ENCODE peak calls at places on chromosomes 5 and 9, in eight cellular contexts. G is CD8-positive, alpha-beta T cell; R is hepatocyte; Q is psoas muscle; T is fibroblast of lung; H is MM.1S; P is tibial artery; C is kidney. E is an unnamed sample. For H3K4me1, the result is how much of the 10 kb centered on the place peaks cover.

GRCh38 chr5:9817819-9818218 is 187.7 kb upstream of the TAS2R1 start:
- DNase-seq in P (no peak), T (no peak), R (no peak), H (no peak), C (no peak), Q (no peak), G (no peak), E (no peak)

GRCh38 chr5:24623018-24623417 is 21.8 kb downstream of the CDH10 start:
- DNase-seq in R (peak), P (no peak), H (no peak), Q (no peak), G (no peak), T (no peak), C (no peak), E (no peak)

GRCh38 chr5:139768802-139769465 is 26.7 kb upstream of the PSD2 start:
- DNase-seq in R (peak), P (no peak), C (no peak), G (no peak), T (peak), Q (no peak), H (no peak), E (no peak)

GRCh38 chr5:140043508-140043872 is 391 bp upstream of the NRG2 start:
- DNase-seq in P (peak), T (no peak), H (no peak), Q (no peak), C (peak), R (no peak), G (no peak), E (peak)

GRCh38 chr5:179406031-179406681 is 60.9 kb upstream of the ADAMTS2 start:
- DNase-seq in H (no peak), G (no peak), C (peak), Q (no peak), T (no peak), P (no peak), R (peak), E (peak)

GRCh38 chr9:127905788-127906191 is 6.4 kb upstream of the ST6GALNAC6 start:
- DNase-seq in R (no peak), H (no peak), P (peak), G (peak), Q (no peak), T (no peak), C (peak), E (no peak)

GRCh38 chr5:78908173-78908901 is 76.8 kb downstream of the ARSB start:
- DNase-seq in P (peak), C (no peak), H (no peak), Q (peak), T (peak), G (no peak), R (peak), E (peak)

GRCh38 chr5:130978475-130978874 is 186.6 kb downstream of the HINT1 start:
- DNase-seq in R (no peak), P (no peak), H (no peak), C (no peak), T (peak), Q (no peak), G (no peak), E (peak)

GRCh38 chr5:176819476-176819875 is 9.1 kb downstream of the UNC5A start:
- DNase-seq in T (no peak), C (no peak), Q (no peak), G (no peak), H (no peak), P (no peak), R (no peak), E (no peak)

GRCh38 chr5:112344540-112344939 is 74.5 kb downstream of the EPB41L4A start:
- DNase-seq in T (no peak), C (no peak), R (no peak), G (no peak), H (no peak), Q (no peak), P (no peak), E (no peak)

GRCh38 chr5:36788365-36788764 is 88.2 kb upstream of the NIPBL start:
- DNase-seq in P (no peak), Q (no peak), C (no peak), R (no peak), G (no peak), H (no peak), T (no peak), E (no peak)

GRCh38 chr9:69307446-69308216 is 17.4 kb upstream of the ENTREP1 start:
- DNase-seq in P (no peak), G (no peak), C (no peak), Q (no peak), R (peak), T (peak), H (no peak), E (peak)

GRCh38 chr5:170628028-170628427 is 124.2 kb downstream of the KCNIP1 start:
- DNase-seq in C (no peak), G (no peak), R (no peak), H (no peak), T (no peak), Q (no peak), P (peak), E (no peak)

GRCh38 chr9:136316271-136316751 is 11.0 kb upstream of the GPSM1 start:
- DNase-seq in Q (no peak), C (peak), G (peak), T (no peak), H (no peak), R (no peak), P (no peak), E (no peak)

GRCh38 chr9:135666534-135667402 is 3.7 kb downstream of the LCN9 start:
- DNase-seq in G (no peak), R (no peak), C (peak), H (peak), P (peak), Q (no peak), T (no peak), E (no peak)

GRCh38 chr5:138752341-138752950 is 779 bp upstream of the CTNNA1 start:
- DNase-seq in G (no peak), C (no peak), Q (no peak), R (peak), H (peak), T (peak), P (peak), E (peak)

GRCh38 chr5:149727336-149728035 is 2.6 kb upstream of the PPARGC1B start:
- DNase-seq in H (no peak), C (no peak), T (no peak), G (no peak), Q (no peak), P (no peak), R (no peak), E (no peak)

GRCh38 chr9:32431196-32431595 is 46.8 kb downstream of the ACO1 start:
- DNase-seq in H (no peak), P (no peak), G (no peak), Q (no peak), T (peak), C (no peak), R (no peak), E (peak)

GRCh38 chr5:1464096-1464446 is 18.8 kb upstream of the SLC6A3 start:
- DNase-seq in G (no peak), H (no peak), P (peak), T (no peak), Q (no peak), R (no peak), C (no peak), E (no peak)

GRCh38 chr5:115169392-115170127 is at the start of gene TRIM36:
- DNase-seq in P (peak), Q (peak), T (peak), H (peak), G (peak), R (peak), C (peak), E (peak)

GRCh38 chr9:127452481-127453092 is 1.3 kb downstream of the LRSAM1 start:
- DNase-seq in T (peak), R (peak), G (no peak), P (no peak), Q (no peak), H (no peak), C (peak), E (peak)

GRCh38 chr9:104774831-104775573 is 11.1 kb downstream of the NIPSNAP3B start:
- DNase-seq in H (no peak), G (no peak), T (no peak), R (no peak), Q (no peak), C (no peak), P (no peak), E (no peak)

GRCh38 chr5:126970517-126971017 is 59.8 kb downstream of the MARCHF3 start:
- DNase-seq in C (no peak), Q (no peak), H (no peak), R (no peak), P (no peak), G (no peak), T (peak), E (peak)

GRCh38 chr5:167478156-167478555 is 813.3 kb upstream of the WWC1 start:
- DNase-seq in C (no peak), R (no peak), H (no peak), T (peak), G (no peak), Q (no peak), P (no peak), E (no peak)

GRCh38 chr5:160129841-160130240 is 10.6 kb upstream of the PWWP2A start:
- DNase-seq in R (no peak), G (no peak), C (no peak), P (no peak), H (no peak), Q (no peak), T (peak), E (no peak)

GRCh38 chr9:137679249-137679648 is 60.4 kb downstream of the EHMT1 start:
- DNase-seq in P (peak), R (no peak), H (peak), Q (no peak), T (no peak), C (no peak), G (no peak), E (no peak)

GRCh38 chr9:86946712-86947145 is 577 bp downstream of the GAS1 start:
- DNase-seq in C (peak), P (peak), T (peak), H (peak), R (no peak), G (peak), Q (peak), E (peak)

GRCh38 chr5:27275353-27275752 is 237.0 kb upstream of the CDH9 start:
- DNase-seq in P (no peak), H (no peak), R (no peak), T (no peak), Q (no peak), C (no peak), G (no peak), E (no peak)

GRCh38 chr9:109264865-109265532 is 55.9 kb downstream of the EPB41L4B start:
- DNase-seq in C (peak), T (peak), G (no peak), R (no peak), Q (peak), H (no peak), P (no peak), E (peak)

GRCh38 chr5:96297867-96298266 is 135.2 kb downstream of the PCSK1 start:
- DNase-seq in H (no peak), G (no peak), Q (no peak), R (peak), P (no peak), C (no peak), T (peak), E (peak)

GRCh38 chr5:135215617-135215995 is 181.6 kb upstream of the PITX1 start:
- DNase-seq in H (no peak), T (no peak), G (no peak), Q (no peak), R (no peak), C (peak), P (no peak), E (no peak)

GRCh38 chr5:142360607-142361120 is 35.8 kb upstream of the SPRY4 start:
- DNase-seq in P (no peak), Q (no peak), G (no peak), H (no peak), R (peak), T (peak), C (no peak), E (peak)

GRCh38 chr9:15144567-15145174 is 162.3 kb downstream of the TTC39B start:
- DNase-seq in R (no peak), P (no peak), C (no peak), G (no peak), H (no peak), T (no peak), Q (no peak), E (no peak)

GRCh38 chr5:72557576-72558336 is 50.5 kb upstream of the ZNF366 start:
- DNase-seq in Q (no peak), R (no peak), T (no peak), P (no peak), C (no peak), H (no peak), G (no peak), E (no peak)

GRCh38 chr5:72556351-72557146 is 49.3 kb upstream of the ZNF366 start:
- DNase-seq in H (peak), T (peak), P (peak), G (peak), C (peak), R (peak), Q (peak), E (peak)

GRCh38 chr5:72559866-72560766 is 52.9 kb upstream of the ZNF366 start:
- DNase-seq in C (no peak), T (no peak), H (no peak), G (no peak), R (no peak), P (no peak), Q (no peak), E (no peak)

GRCh38 chr5:72557147-72557501 is 49.9 kb upstream of the ZNF366 start:
- DNase-seq in P (no peak), T (no peak), R (no peak), H (no peak), C (no peak), Q (no peak), G (no peak), E (no peak)

GRCh38 chr5:72558383-72558782 is 51.2 kb upstream of the ZNF366 start:
- DNase-seq in G (no peak), R (no peak), P (no peak), Q (no peak), C (no peak), T (no peak), H (no peak), E (no peak)
- H3K4me1 ChIP-seq in G (under half), R (under half), P (under half), Q (under half), C (under half), T (under half), H (under half), E (under half)

GRCh38 chr9:9949368-9949767 is 663.4 kb downstream of the PTPRD start:
- DNase-seq in R (no peak), P (no peak), H (no peak), Q (no peak), C (no peak), G (no peak), T (no peak), E (no peak)
- H3K4me1 ChIP-seq in R (under half), P (under half), H (under half), Q (under half), C (under half), G (under half), T (under half), E (under half)

GRCh38 chr9:6224393-6225154 is 9.0 kb downstream of the IL33 start:
- DNase-seq in P (no peak), G (no peak), R (no peak), H (no peak), C (no peak), Q (no peak), T (no peak), E (no peak)
- H3K4me1 ChIP-seq in P (half or more), G (under half), R (under half), H (under half), C (under half), Q (under half), T (under half), E (under half)

DNA sequence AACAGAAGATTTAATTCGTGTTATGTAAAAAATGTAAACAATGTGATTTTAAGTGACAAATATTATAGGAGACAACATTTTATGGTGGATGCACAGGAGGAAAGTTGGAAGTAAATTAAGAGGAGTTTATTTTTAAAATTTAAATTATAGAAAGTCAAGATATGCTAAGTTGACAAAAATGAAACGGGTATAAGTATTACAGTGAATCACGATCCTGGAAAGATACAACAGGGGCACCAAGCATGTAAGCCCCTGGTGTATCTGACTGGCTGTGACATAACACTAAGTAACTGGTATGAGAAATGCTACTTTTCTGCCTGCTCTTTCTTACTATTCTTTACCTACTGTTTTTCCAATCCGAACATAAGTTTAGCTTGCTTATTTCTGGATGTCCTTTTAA is 419.8 kb upstream of the CHD1 start:
- DNase-seq in G (no peak), C (no peak), H (no peak), T (no peak), P (no peak), R (no peak), Q (no peak), E (no peak)
- H3K4me1 ChIP-seq in G (under half), C (under half), H (under half), T (under half), P (under half), R (under half), Q (under half), E (under half)